ENCODE peak calls at places on chromosomes 5 and 9, in ten cellular contexts. One of them, this sample, is unnamed.

GRCh38 chr5:22560115-22560514 is 293.0 kb downstream of the CDH12 start:
- DNase-seq in AG08395: peak; percentile 68
- DNase-seq in sigmoid colon: no peak
- DNase-seq in CD8-positive, alpha-beta T cell: no peak
- DNase-seq in effector CD8-positive, alpha-beta T cell: no peak
- DNase-seq in activated T-cell treated with anti-CD3 and anti-CD28 coated beads, Interleukin-2, amount 50 U/mL, for 48 hours: no peak
- DNase-seq in colonic mucosa: no peak
- DNase-seq in iris pigment epithelial cell: peak; percentile 96
- DNase-seq in fibroblast of lung: peak; percentile 88
- DNase-seq in SJSA1: no peak
- DNase-seq in this sample: no peak

GRCh38 chr5:169656125-169656990 is 19.3 kb downstream of the DOCK2 start:
- DNase-seq in AG08395: no peak
- DNase-seq in sigmoid colon: no peak
- DNase-seq in CD8-positive, alpha-beta T cell: no peak
- DNase-seq in effector CD8-positive, alpha-beta T cell: no peak
- DNase-seq in activated T-cell treated with anti-CD3 and anti-CD28 coated beads, Interleukin-2, amount 50 U/mL, for 48 hours: no peak
- DNase-seq in colonic mucosa: no peak
- DNase-seq in iris pigment epithelial cell: peak; percentile 71
- DNase-seq in fibroblast of lung: no peak
- DNase-seq in SJSA1: peak; percentile 7
- DNase-seq in this sample: no peak

GRCh38 chr5:53362521-53362941 is 117.9 kb upstream of the FST start:
- DNase-seq in AG08395: peak; percentile 86
- DNase-seq in sigmoid colon: no peak
- DNase-seq in CD8-positive, alpha-beta T cell: no peak
- DNase-seq in effector CD8-positive, alpha-beta T cell: no peak
- DNase-seq in activated T-cell treated with anti-CD3 and anti-CD28 coated beads, Interleukin-2, amount 50 U/mL, for 48 hours: no peak
- DNase-seq in colonic mucosa: no peak
- DNase-seq in iris pigment epithelial cell: peak; percentile 97
- DNase-seq in fibroblast of lung: peak; percentile 91
- DNase-seq in SJSA1: peak; percentile 95
- DNase-seq in this sample: no peak

GRCh38 chr9:79670269-79670961 is 98.7 kb downstream of the TLE4 start:
- DNase-seq in AG08395: no peak
- DNase-seq in sigmoid colon: no peak
- DNase-seq in CD8-positive, alpha-beta T cell: no peak
- DNase-seq in effector CD8-positive, alpha-beta T cell: no peak
- DNase-seq in activated T-cell treated with anti-CD3 and anti-CD28 coated beads, Interleukin-2, amount 50 U/mL, for 48 hours: no peak
- DNase-seq in colonic mucosa: no peak
- DNase-seq in iris pigment epithelial cell: no peak
- DNase-seq in fibroblast of lung: no peak
- DNase-seq in SJSA1: peak; percentile 36
- DNase-seq in this sample: no peak

GRCh38 chr9:106916491-106917235 is 53.7 kb downstream of the ZNF462 start:
- DNase-seq in AG08395: peak; percentile 68
- DNase-seq in sigmoid colon: peak; percentile 71
- DNase-seq in CD8-positive, alpha-beta T cell: no peak
- DNase-seq in effector CD8-positive, alpha-beta T cell: no peak
- DNase-seq in activated T-cell treated with anti-CD3 and anti-CD28 coated beads, Interleukin-2, amount 50 U/mL, for 48 hours: no peak
- DNase-seq in colonic mucosa: peak; percentile 68
- DNase-seq in iris pigment epithelial cell: peak; percentile 92
- DNase-seq in fibroblast of lung: peak; percentile 63
- DNase-seq in SJSA1: peak; percentile 91
- DNase-seq in this sample: no peak

GRCh38 chr5:139709587-139710369 is 61.6 kb downstream of the CXXC5 start:
- DNase-seq in AG08395: no peak
- DNase-seq in sigmoid colon: no peak
- DNase-seq in CD8-positive, alpha-beta T cell: peak; percentile 44
- DNase-seq in effector CD8-positive, alpha-beta T cell: no peak
- DNase-seq in activated T-cell treated with anti-CD3 and anti-CD28 coated beads, Interleukin-2, amount 50 U/mL, for 48 hours: no peak
- DNase-seq in colonic mucosa: no peak
- DNase-seq in iris pigment epithelial cell: peak; percentile 28
- DNase-seq in fibroblast of lung: no peak
- DNase-seq in SJSA1: no peak
- DNase-seq in this sample: peak; percentile 63

GRCh38 chr5:10652606-10653005 is 88.7 kb downstream of the ANKRD33B start:
- DNase-seq in AG08395: no peak
- DNase-seq in sigmoid colon: peak; percentile 21
- DNase-seq in CD8-positive, alpha-beta T cell: no peak
- DNase-seq in effector CD8-positive, alpha-beta T cell: no peak
- DNase-seq in activated T-cell treated with anti-CD3 and anti-CD28 coated beads, Interleukin-2, amount 50 U/mL, for 48 hours: no peak
- DNase-seq in colonic mucosa: no peak
- DNase-seq in iris pigment epithelial cell: no peak
- DNase-seq in fibroblast of lung: no peak
- DNase-seq in SJSA1: no peak
- DNase-seq in this sample: no peak

GRCh38 chr5:139914218-139914807 is 118.7 kb downstream of the PSD2 start:
- DNase-seq in AG08395: no peak
- DNase-seq in sigmoid colon: peak; percentile 6
- DNase-seq in CD8-positive, alpha-beta T cell: no peak
- DNase-seq in effector CD8-positive, alpha-beta T cell: no peak
- DNase-seq in activated T-cell treated with anti-CD3 and anti-CD28 coated beads, Interleukin-2, amount 50 U/mL, for 48 hours: no peak
- DNase-seq in colonic mucosa: no peak
- DNase-seq in iris pigment epithelial cell: no peak
- DNase-seq in fibroblast of lung: no peak
- DNase-seq in SJSA1: no peak
- DNase-seq in this sample: no peak

GRCh38 chr9:121308765-121309164 is 40.8 kb downstream of the GSN start:
- DNase-seq in AG08395: no peak
- DNase-seq in sigmoid colon: no peak
- DNase-seq in CD8-positive, alpha-beta T cell: no peak
- DNase-seq in effector CD8-positive, alpha-beta T cell: no peak
- DNase-seq in activated T-cell treated with anti-CD3 and anti-CD28 coated beads, Interleukin-2, amount 50 U/mL, for 48 hours: no peak
- DNase-seq in colonic mucosa: no peak
- DNase-seq in iris pigment epithelial cell: no peak
- DNase-seq in fibroblast of lung: no peak
- DNase-seq in SJSA1: no peak
- DNase-seq in this sample: no peak

GRCh38 chr5:115986358-115986757 is 24.1 kb downstream of the LVRN start:
- DNase-seq in AG08395: peak; percentile 20
- DNase-seq in sigmoid colon: no peak
- DNase-seq in CD8-positive, alpha-beta T cell: no peak
- DNase-seq in effector CD8-positive, alpha-beta T cell: no peak
- DNase-seq in activated T-cell treated with anti-CD3 and anti-CD28 coated beads, Interleukin-2, amount 50 U/mL, for 48 hours: no peak
- DNase-seq in colonic mucosa: no peak
- DNase-seq in iris pigment epithelial cell: peak; percentile 67
- DNase-seq in fibroblast of lung: peak; percentile 80
- DNase-seq in SJSA1: no peak
- DNase-seq in this sample: no peak

GRCh38 chr5:137867664-137868063 is at the start of gene MYOT:
- DNase-seq in AG08395: no peak
- DNase-seq in sigmoid colon: no peak
- DNase-seq in CD8-positive, alpha-beta T cell: no peak
- DNase-seq in effector CD8-positive, alpha-beta T cell: no peak
- DNase-seq in activated T-cell treated with anti-CD3 and anti-CD28 coated beads, Interleukin-2, amount 50 U/mL, for 48 hours: no peak
- DNase-seq in colonic mucosa: no peak
- DNase-seq in iris pigment epithelial cell: no peak
- DNase-seq in fibroblast of lung: no peak
- DNase-seq in SJSA1: no peak
- DNase-seq in this sample: no peak

GRCh38 chr5:27083763-27084420 is 45.5 kb upstream of the CDH9 start:
- DNase-seq in AG08395: no peak
- DNase-seq in sigmoid colon: no peak
- DNase-seq in CD8-positive, alpha-beta T cell: no peak
- DNase-seq in effector CD8-positive, alpha-beta T cell: no peak
- DNase-seq in activated T-cell treated with anti-CD3 and anti-CD28 coated beads, Interleukin-2, amount 50 U/mL, for 48 hours: no peak
- DNase-seq in colonic mucosa: no peak
- DNase-seq in iris pigment epithelial cell: no peak
- DNase-seq in fibroblast of lung: no peak
- DNase-seq in SJSA1: no peak
- DNase-seq in this sample: no peak

GRCh38 chr5:112417931-112418358 is 1.1 kb downstream of the EPB41L4A start:
- DNase-seq in AG08395: no peak
- DNase-seq in sigmoid colon: no peak
- DNase-seq in CD8-positive, alpha-beta T cell: no peak
- DNase-seq in effector CD8-positive, alpha-beta T cell: no peak
- DNase-seq in activated T-cell treated with anti-CD3 and anti-CD28 coated beads, Interleukin-2, amount 50 U/mL, for 48 hours: peak; percentile 59
- DNase-seq in colonic mucosa: peak; percentile 62
- DNase-seq in iris pigment epithelial cell: peak; percentile 28
- DNase-seq in fibroblast of lung: no peak
- DNase-seq in SJSA1: peak; percentile 20
- DNase-seq in this sample: peak; percentile 34